ENCODE peak calls at places on chromosome 20, in six cellular contexts. S, H, P, I, B and U are unnamed samples.

GRCh38 chr20:19968488-19969073 is 48.6 kb upstream of the NAA20 start:
- DNase-seq in S (no peak), P (no peak), B (no peak), H (no peak), I (no peak), U (no peak)

GRCh38 chr20:13397300-13397724 is 176.2 kb downstream of the ISM1 start:
- DNase-seq in H (no peak), B (no peak), S (no peak), I (no peak), P (no peak), U (no peak)

GRCh38 chr20:22805219-22805618 is 220.8 kb upstream of the FOXA2 start:
- DNase-seq in I (no peak), P (peak; percentile 17), H (peak; percentile 80), B (peak; percentile 41), S (no peak), U (peak; percentile 51)

GRCh38 chr20:5482791-5483190 is 166.0 kb upstream of the PROKR2 start:
- DNase-seq in P (no peak), H (no peak), S (no peak), B (no peak), I (no peak), U (no peak)

GRCh38 chr20:32203556-32204484 is 3.7 kb downstream of the PLAGL2 start:
- DNase-seq in B (no peak), H (no peak), S (no peak), P (no peak), I (no peak), U (no peak)

GRCh38 chr20:53934421-53935352 is 135.7 kb downstream of the BCAS1 start:
- DNase-seq in S (no peak), H (peak; percentile 60), B (peak; percentile 93), P (no peak), I (peak; percentile 87), U (peak; percentile 93)

GRCh38 chr20:10263385-10264165 is 44.9 kb downstream of the SNAP25 start:
- DNase-seq in S (no peak), P (peak; percentile 95), B (no peak), I (no peak), H (peak; percentile 35), U (no peak)

GRCh38 chr20:10300582-10301108 is 82.0 kb downstream of the SNAP25 start:
- DNase-seq in B (no peak), S (no peak), P (no peak), I (no peak), H (no peak), U (no peak)

GRCh38 chr20:8082025-8082424 is 50.0 kb upstream of the PLCB1 start:
- DNase-seq in S (no peak), H (peak; percentile 45), B (no peak), I (no peak), P (peak; percentile 15), U (peak; percentile 4)

GRCh38 chr20:62067547-62068260 is 2.0 kb upstream of the TAF4 start:
- DNase-seq in B (no peak), I (no peak), P (no peak), H (no peak), S (no peak), U (no peak)

GRCh38 chr20:57392512-57393271 is 1.5 kb downstream of the RBM38 start:
- DNase-seq in S (no peak), H (no peak), B (no peak), I (peak; percentile 37), P (no peak), U (peak; percentile 42)
- TF ChIP-seq MYC in S (no peak), H (no peak), B (no peak), I (no peak), P (no peak), U (no peak)

GRCh38 chr20:36110936-36111445 is 43.5 kb upstream of the EPB41L1 start:
- DNase-seq in B (no peak), S (no peak), H (no peak), P (no peak), I (no peak), U (peak; percentile 68)

GRCh38 chr20:36113015-36113414 is 41.5 kb upstream of the EPB41L1 start:
- DNase-seq in I (no peak), S (no peak), H (no peak), B (no peak), P (no peak), U (no peak)

GRCh38 chr20:36113566-36114247 is 40.8 kb upstream of the EPB41L1 start:
- DNase-seq in H (no peak), B (no peak), S (peak; percentile 28), P (no peak), I (no peak), U (peak; percentile 74)

GRCh38 chr20:36114707-36115106 is 39.8 kb upstream of the EPB41L1 start:
- DNase-seq in P (no peak), B (no peak), I (no peak), S (no peak), H (no peak), U (peak; percentile 29)

DNA sequence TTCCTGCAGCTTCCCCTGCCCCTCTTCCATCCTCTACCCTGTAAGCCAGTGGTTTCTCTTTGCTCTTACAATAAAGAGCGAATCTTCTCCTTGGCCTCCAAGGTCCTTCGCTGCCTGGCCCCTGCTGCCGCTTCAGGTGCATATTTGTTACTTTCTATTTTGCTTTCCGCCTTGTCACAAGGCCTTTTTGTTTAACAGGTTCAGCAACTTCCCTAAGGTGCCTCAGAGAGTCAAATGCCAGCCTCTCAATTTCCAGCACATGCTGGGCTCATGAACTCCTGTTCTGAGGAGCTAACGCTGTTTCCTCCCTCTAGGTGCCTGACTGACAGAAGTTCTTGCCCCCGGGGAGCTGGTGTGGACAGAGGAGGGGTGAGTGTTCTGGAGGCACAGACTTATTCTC is 42.4 kb upstream of the EPB41L1 start:
- DNase-seq in H (no peak), I (no peak), S (no peak), P (no peak), B (no peak), U (no peak)
- TF ChIP-seq POLR2A in H (no peak), I (no peak), S (no peak), P (no peak), B (no peak), U (no peak)

DNA sequence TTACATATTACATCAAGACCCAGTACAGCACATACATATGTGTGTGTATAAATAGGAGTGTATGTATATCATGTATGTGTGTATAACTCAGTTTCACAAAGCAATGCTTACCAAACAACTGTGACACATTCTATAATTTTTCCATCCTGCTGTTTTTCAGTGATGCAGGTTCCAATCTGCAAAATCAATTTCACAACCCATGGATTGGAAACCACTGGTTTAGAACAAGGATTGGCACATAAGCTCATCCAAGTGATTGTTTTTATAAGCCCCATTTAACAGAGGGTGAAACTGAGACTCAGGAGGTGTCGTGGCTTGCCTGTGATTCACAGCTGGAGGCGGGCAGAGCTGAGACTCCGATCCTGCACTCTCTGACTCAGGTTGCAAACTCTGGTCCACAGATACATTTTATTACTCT is 158.2 kb downstream of the ZMYND8 start:
- DNase-seq in P (no peak), I (no peak), H (no peak), B (no peak), S (peak; percentile 27), U (no peak)
- TF ChIP-seq MYC in P (no peak), I (no peak), H (no peak), B (no peak), S (no peak), U (no peak)

DNA sequence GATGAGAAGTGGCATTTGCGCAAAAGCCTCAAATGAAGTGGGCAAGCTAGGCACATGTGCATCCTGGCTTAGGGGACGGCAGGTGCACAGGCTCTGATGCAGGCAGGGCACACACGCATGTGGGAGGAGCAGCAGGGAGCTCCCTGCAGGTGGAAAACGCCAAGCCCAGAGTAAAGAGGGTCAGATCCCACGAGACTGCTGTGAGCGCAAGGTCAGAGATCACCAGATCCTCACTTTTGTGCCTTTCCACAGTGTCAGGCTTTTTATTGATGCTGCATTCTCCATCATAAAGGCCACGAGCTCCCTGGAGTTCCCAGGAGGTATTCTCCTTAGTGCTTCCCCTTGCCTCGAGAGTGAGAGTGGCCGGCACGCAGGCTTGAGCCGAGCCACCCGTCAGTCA is 109.2 kb downstream of the SYNDIG1 start:
- DNase-seq in B (no peak), H (no peak), I (no peak), S (no peak), P (no peak), U (no peak)
- TF ChIP-seq POLR2A in B (no peak), H (no peak), I (no peak), S (no peak), P (no peak), U (no peak)

DNA sequence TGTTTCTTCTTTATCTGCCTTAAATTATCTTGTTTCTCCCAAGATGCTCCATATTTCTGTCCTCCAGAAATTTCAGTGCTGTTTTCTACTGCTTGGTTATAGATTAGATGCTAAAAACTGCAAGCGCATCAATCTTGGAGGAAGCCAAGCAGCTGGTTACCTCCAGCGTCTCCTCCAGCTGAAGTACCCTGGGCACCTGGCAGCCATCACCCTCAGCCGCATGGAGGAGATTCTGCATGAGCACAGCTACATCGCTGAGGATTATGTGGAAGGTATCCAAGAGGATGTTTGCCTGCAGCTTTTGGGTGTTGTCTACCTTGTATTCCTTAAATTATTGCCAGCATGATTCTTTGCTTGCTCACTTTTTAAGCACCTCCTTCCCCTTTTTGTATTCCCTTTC is 3.8 kb downstream of the ACTR5 start:
- DNase-seq in B (no peak), H (no peak), S (no peak), P (no peak), I (no peak), U (no peak)
- TF ChIP-seq MYC in B (no peak), H (no peak), S (no peak), P (no peak), I (no peak), U (no peak)

DNA sequence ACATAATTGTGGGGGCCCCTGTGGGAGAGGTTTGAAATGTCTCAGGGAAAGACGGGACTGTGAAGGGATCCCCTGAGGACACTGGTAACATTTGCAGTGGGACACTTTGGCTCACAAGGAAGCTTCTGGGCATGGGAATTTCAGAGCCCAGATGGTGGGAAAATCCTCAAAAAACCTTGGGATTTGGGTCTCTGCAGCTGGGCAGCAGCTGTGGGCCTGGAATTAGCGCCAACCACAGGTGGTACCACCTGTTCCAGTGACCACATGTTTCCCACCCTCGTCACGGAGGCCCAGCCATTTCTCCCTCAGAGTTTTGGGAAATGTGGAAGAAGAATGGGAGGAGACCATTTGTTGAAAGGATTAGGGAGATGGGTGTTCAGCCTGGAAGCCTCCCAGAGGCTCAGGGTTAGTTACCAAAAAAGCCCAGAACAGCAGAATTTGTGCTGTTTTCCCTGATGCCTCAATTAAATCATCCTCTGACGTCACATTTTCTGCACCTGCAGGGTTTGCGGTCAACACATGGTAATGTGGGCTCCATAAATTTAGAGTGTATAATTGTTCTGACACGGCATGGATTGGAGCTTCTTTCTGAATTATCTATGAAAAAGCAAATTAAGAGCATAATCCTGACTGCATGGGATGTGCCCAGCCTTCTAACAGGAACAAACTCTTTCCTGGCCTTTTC is 34.3 kb downstream of the EDN3 start:
- DNase-seq in P (no peak), H (no peak), I (no peak), S (no peak), B (no peak), U (no peak)
- TF ChIP-seq POLR2A in P (no peak), H (no peak), I (no peak), S (no peak), B (no peak), U (no peak)

GRCh38 chr20:51337126-51337805 is 205.3 kb downstream of the NFATC2 start:
- DNase-seq in P (no peak), S (no peak), B (no peak), I (no peak), H (no peak), U (no peak)
- TF ChIP-seq MYC in P (no peak), S (no peak), B (no peak), I (no peak), H (no peak), U (no peak)